ENCODE peak calls at places on chromosomes 5 and 9, in six cellular contexts. Q is pancreas, W is ovary, Y is mammary epithelial cell, F is PC-9, P is GM12878. Z is an unnamed sample.
A peak's percentile ranks its signal among the peaks of the same experiment; 100 is the strongest.

GRCh38 chr5:146185161-146185560 is 2.7 kb upstream of the LARS1 start:
- DNase-seq in Q (no peak), W (no peak), Y (peak; percentile 23), F (no peak), P (no peak), Z (no peak)

GRCh38 chr5:32326216-32326772 is 13.6 kb upstream of the MTMR12 start:
- DNase-seq in Q (no peak), W (no peak), Y (peak; percentile 39), F (no peak), P (no peak), Z (no peak)

GRCh38 chr9:92480332-92480771 is 2.0 kb downstream of the ASPN start:
- DNase-seq in Q (no peak), W (no peak), Y (no peak), F (no peak), P (no peak), Z (no peak)

GRCh38 chr9:122213589-122214413 is 15.0 kb downstream of the LHX6 start:
- DNase-seq in Q (peak; percentile 82), W (peak; percentile 57), Y (peak; percentile 84), F (peak; percentile 53), P (no peak), Z (peak; percentile 99)

GRCh38 chr9:134988706-134989105 is 71.0 kb upstream of the FCN1 start:
- DNase-seq in Q (peak; percentile 13), W (peak; percentile 17), Y (no peak), F (no peak), P (no peak), Z (no peak)

GRCh38 chr9:129126789-129127618 is 15.8 kb downstream of the PTPA start:
- DNase-seq in Q (no peak), W (no peak), Y (no peak), F (no peak), P (no peak), Z (no peak)

GRCh38 chr5:83516962-83517750 is 45.6 kb downstream of the VCAN start:
- DNase-seq in Q (no peak), W (no peak), Y (no peak), F (no peak), P (no peak), Z (no peak)

GRCh38 chr9:3348169-3348568 is 177.6 kb downstream of the RFX3 start:
- DNase-seq in Q (no peak), W (no peak), Y (no peak), F (no peak), P (no peak), Z (no peak)

GRCh38 chr9:127505396-127506116 is 54.2 kb downstream of the LRSAM1 start:
- DNase-seq in Q (no peak), W (peak; percentile 65), Y (no peak), F (peak; percentile 61), P (no peak), Z (peak; percentile 67)

GRCh38 chr5:6389397-6389796 is 11.1 kb upstream of the MED10 start:
- DNase-seq in Q (no peak), W (no peak), Y (no peak), F (no peak), P (no peak), Z (no peak)

GRCh38 chr9:124776613-124776951 is 351 bp upstream of the OLFML2A start:
- DNase-seq in Q (no peak), W (no peak), Y (no peak), F (no peak), P (no peak), Z (no peak)

GRCh38 chr9:124774131-124774978 is 2.6 kb upstream of the OLFML2A start:
- DNase-seq in Q (peak; percentile 95), W (peak; percentile 89), Y (peak; percentile 61), F (peak; percentile 85), P (peak; percentile 50), Z (peak; percentile 88)

GRCh38 chr9:124779368-124780059 is 2.6 kb downstream of the OLFML2A start:
- DNase-seq in Q (peak; percentile 34), W (peak; percentile 75), Y (peak; percentile 90), F (peak; percentile 77), P (no peak), Z (peak; percentile 94)

GRCh38 chr9:124778575-124779367 is 1.8 kb downstream of the OLFML2A start:
- DNase-seq in Q (peak; percentile 31), W (no peak), Y (no peak), F (no peak), P (no peak), Z (no peak)

GRCh38 chr9:124776952-124777645 is at the start of gene OLFML2A:
- DNase-seq in Q (peak; percentile 78), W (peak; percentile 65), Y (no peak), F (peak; percentile 54), P (no peak), Z (no peak)
- H3K27ac ChIP-seq in Q (no peak within 1 kb of the TSS), W (peak within 1 kb of the TSS; percentile 63), Y (no peak within 1 kb of the TSS), F (no peak within 1 kb of the TSS), P (no peak within 1 kb of the TSS), Z (peak within 1 kb of the TSS; percentile 90)

DNA sequence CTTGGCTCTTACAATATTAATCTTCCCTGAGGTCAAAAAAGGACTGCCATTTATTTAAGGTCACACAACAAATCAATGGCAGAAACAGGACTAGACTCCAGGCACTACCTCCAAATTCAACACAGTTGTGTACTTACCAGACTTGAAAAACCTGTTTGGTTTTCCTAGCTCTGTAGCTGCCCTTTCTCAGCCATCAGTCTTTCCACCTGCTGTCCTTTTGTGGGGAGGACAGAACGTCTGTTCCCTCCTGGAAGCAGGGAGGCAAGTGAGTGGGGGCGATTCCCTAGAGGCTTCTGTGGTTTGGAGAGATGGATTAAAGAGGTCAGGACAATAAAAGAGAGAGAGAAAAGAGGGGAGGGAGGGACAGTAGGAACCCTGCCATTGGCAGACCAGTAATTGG is 14.7 kb downstream of the ASTN2 start:
- DNase-seq in Q (no peak), W (no peak), Y (no peak), F (no peak), P (no peak), Z (no peak)
- TF ChIP-seq CTCF in Q (no peak), W (no peak), Y (no peak), F (no peak), P (no peak), Z (no peak)

DNA sequence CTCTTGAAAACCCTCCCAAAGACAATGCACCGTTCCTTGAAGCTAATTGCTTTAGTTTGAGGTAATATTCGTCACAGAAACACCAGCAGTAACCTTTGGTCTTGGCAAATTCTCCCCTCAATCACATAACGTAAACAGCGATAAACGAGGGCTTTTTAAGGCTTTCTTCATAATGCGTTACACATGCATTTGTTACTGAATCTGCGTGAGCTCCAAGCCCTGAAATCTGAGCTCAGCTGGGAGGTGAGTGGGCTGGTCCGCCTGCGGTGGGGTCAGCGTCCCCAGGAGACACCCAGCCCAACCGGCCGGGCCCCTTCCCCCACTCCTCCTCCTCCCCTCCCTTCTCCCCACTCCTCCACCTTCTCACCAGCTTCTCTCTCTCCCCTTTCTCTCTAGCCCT is 91.1 kb downstream of the BARX1 start:
- DNase-seq in Q (no peak), W (no peak), Y (no peak), F (no peak), P (no peak), Z (no peak)
- H3K27ac ChIP-seq in Q (no peak overlapping the region), W (no peak overlapping the region), Y (no peak overlapping the region), F (no peak overlapping the region), P (no peak overlapping the region), Z (no peak overlapping the region)

DNA sequence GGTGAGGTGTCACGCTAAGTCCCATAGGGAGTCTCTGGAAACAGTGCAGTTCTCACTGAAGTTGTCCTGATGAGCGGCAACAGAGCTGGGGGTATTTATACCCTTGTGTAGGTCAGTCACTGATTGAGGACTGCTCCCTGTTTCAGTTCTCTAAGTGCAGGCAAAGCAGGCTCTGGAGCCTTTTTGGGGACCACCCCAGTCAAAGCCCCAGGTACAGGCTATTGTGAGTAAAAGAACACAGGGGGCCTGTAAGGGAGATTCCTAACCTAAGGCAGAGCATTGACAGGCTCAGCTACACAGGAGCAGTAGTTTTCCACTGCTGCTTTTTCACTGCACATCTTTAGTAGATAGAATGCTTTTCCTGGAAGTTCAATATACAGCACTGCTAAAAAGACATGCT is 221.3 kb downstream of the ESM1 start:
- DNase-seq in Q (no peak), W (no peak), Y (no peak), F (no peak), P (no peak), Z (no peak)
- TF ChIP-seq CTCF in Q (no peak), W (no peak), Y (no peak), F (no peak), P (no peak), Z (no peak)

GRCh38 chr5:68273717-68274409 is 58.3 kb downstream of the PIK3R1 start:
- DNase-seq in Q (no peak), W (no peak), Y (peak; percentile 57), F (no peak), P (no peak), Z (no peak)
- H3K27ac ChIP-seq in Q (no peak overlapping the region), W (no peak overlapping the region), Y (peak overlapping the region; percentile 40), F (no peak overlapping the region), P (peak overlapping the region; percentile 86), Z (no peak overlapping the region)

GRCh38 chr5:134503937-134504437 is 21.5 kb upstream of the JADE2 start:
- DNase-seq in Q (no peak), W (no peak), Y (peak; percentile 51), F (no peak), P (no peak), Z (no peak)

GRCh38 chr5:134504629-134505300 is 20.7 kb upstream of the JADE2 start:
- DNase-seq in Q (no peak), W (no peak), Y (no peak), F (no peak), P (no peak), Z (no peak)

GRCh38 chr5:134500699-134501430 is 24.6 kb upstream of the JADE2 start:
- DNase-seq in Q (no peak), W (no peak), Y (no peak), F (no peak), P (no peak), Z (no peak)

GRCh38 chr5:134502259-134502658 is 23.2 kb upstream of the JADE2 start:
- DNase-seq in Q (no peak), W (no peak), Y (no peak), F (no peak), P (no peak), Z (no peak)

GRCh38 chr5:134503088-134503936 is 22.2 kb upstream of the JADE2 start:
- DNase-seq in Q (peak; percentile 67), W (peak; percentile 70), Y (peak; percentile 99), F (peak; percentile 85), P (peak; percentile 53), Z (peak; percentile 98)
- TF ChIP-seq CTCF in Q (no peak), W (no peak), Y (no peak), F (no peak), P (no peak), Z (no peak)

DNA sequence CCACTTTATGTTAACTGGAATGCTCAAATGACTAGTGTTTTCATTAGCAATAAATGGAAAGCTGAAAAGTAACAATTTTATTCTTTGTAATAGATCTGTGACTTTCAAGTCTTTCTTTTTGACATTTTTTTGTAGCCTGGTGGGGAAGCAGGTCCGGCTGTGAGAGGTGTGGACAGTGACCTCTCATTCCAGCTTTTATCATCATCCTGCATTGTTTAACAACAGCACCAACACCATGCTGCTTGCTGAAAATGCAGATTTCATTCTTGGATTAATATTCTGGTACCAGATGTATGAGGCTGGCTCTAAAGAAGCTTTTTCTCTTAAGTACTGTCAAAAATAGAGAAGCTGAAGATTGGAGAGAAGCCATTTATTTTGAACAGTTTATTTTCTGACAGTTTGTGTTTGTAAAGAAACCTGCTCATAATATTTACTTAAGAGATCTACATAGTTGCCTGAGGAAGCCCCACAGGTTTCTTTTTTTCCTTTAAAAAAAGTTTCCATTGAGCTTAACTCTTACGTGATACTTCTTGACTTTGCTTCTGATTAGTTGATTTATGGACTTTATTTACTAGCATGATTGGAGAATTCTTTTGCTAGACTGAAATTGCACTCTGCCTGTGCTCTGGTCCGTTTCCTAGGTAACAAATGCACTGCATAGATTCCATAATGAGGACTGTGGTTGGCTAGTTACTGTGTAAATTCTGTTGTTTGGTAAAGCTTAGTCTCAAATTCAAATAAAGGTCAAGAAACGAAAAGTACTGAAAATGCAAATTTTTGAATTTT is 3.4 kb downstream of the KIAA1958 start:
- DNase-seq in Q (no peak), W (no peak), Y (no peak), F (no peak), P (no peak), Z (no peak)
- H3K27ac ChIP-seq in Q (no peak overlapping the region), W (no peak overlapping the region), Y (no peak overlapping the region), F (no peak overlapping the region), P (no peak overlapping the region), Z (no peak overlapping the region)

Z was measured in RWPE1.